ENCODE peak calls at places on chromosomes 2 and 18, in five cellular contexts. One of them, this sample, is unnamed.

GRCh38 chr2:10875126-10875525 is 36.6 kb upstream of the KCNF1 start:
- DNase-seq in K562: no peak
- DNase-seq in GM12892: no peak
- DNase-seq in SK-N-SH: no peak
- DNase-seq in GM12878: no peak
- DNase-seq in this sample: no peak

GRCh38 chr18:49728542-49728941 is 84.8 kb downstream of the ACAA2 start:
- DNase-seq in GM12878: no peak
- DNase-seq in SK-N-SH: peak; percentile 48
- DNase-seq in K562: peak; percentile 65
- DNase-seq in GM12892: peak; percentile 40
- DNase-seq in this sample: peak; percentile 36

GRCh38 chr2:71799013-71799575 is 345.7 kb downstream of the DYSF start:
- DNase-seq in SK-N-SH: no peak
- DNase-seq in GM12892: no peak
- DNase-seq in K562: no peak
- DNase-seq in GM12878: no peak
- DNase-seq in this sample: no peak

GRCh38 chr18:8667846-8668245 is 37.5 kb upstream of the MTCL1 start:
- DNase-seq in SK-N-SH: no peak
- DNase-seq in K562: no peak
- DNase-seq in GM12892: no peak
- DNase-seq in GM12878: no peak
- DNase-seq in this sample: no peak

GRCh38 chr2:19460761-19461160 is 102.3 kb upstream of the OSR1 start:
- DNase-seq in K562: no peak
- DNase-seq in SK-N-SH: no peak
- DNase-seq in GM12878: no peak
- DNase-seq in GM12892: no peak
- DNase-seq in this sample: no peak

GRCh38 chr2:44543773-44544725 is 182.3 kb downstream of the CAMKMT start:
- DNase-seq in GM12878: no peak
- DNase-seq in K562: no peak
- DNase-seq in GM12892: no peak
- DNase-seq in SK-N-SH: peak; percentile 57
- DNase-seq in this sample: no peak

GRCh38 chr2:72157871-72158771 is 10.5 kb upstream of the CYP26B1 start:
- DNase-seq in SK-N-SH: no peak
- DNase-seq in GM12878: no peak
- DNase-seq in K562: no peak
- DNase-seq in GM12892: no peak
- DNase-seq in this sample: no peak

GRCh38 chr2:172643142-172643541 is 87.3 kb downstream of the PDK1 start:
- DNase-seq in K562: peak; percentile 38
- DNase-seq in GM12878: no peak
- DNase-seq in GM12892: no peak
- DNase-seq in SK-N-SH: no peak
- DNase-seq in this sample: no peak

GRCh38 chr2:229714736-229715541 is 584 bp upstream of the DNER start:
- DNase-seq in K562: peak; percentile 50
- DNase-seq in GM12878: no peak
- DNase-seq in SK-N-SH: peak; percentile 70
- DNase-seq in GM12892: peak; percentile 36
- DNase-seq in this sample: peak; percentile 44

GRCh38 chr18:8607776-8608682 is 1.2 kb upstream of the RAB12 start:
- DNase-seq in SK-N-SH: no peak
- DNase-seq in GM12878: peak; percentile 71
- DNase-seq in K562: no peak
- DNase-seq in GM12892: no peak
- DNase-seq in this sample: no peak

GRCh38 chr2:133422946-133423345 is 145.3 kb downstream of the NCKAP5 start:
- DNase-seq in GM12878: no peak
- DNase-seq in SK-N-SH: no peak
- DNase-seq in K562: no peak
- DNase-seq in GM12892: no peak
- DNase-seq in this sample: no peak

GRCh38 chr2:70936979-70937811 is 1.5 kb downstream of the ATP6V1B1 start:
- DNase-seq in GM12878: no peak
- DNase-seq in SK-N-SH: no peak
- DNase-seq in GM12892: no peak
- DNase-seq in K562: no peak
- DNase-seq in this sample: no peak

GRCh38 chr18:73879771-73880170 is 267.9 kb downstream of the FBXO15 start:
- DNase-seq in GM12878: no peak
- DNase-seq in SK-N-SH: no peak
- DNase-seq in GM12892: no peak
- DNase-seq in K562: no peak
- DNase-seq in this sample: no peak

GRCh38 chr18:12639990-12640880 is 17.7 kb downstream of the SPIRE1 start:
- DNase-seq in K562: peak; percentile 62
- DNase-seq in SK-N-SH: no peak
- DNase-seq in GM12878: no peak
- DNase-seq in GM12892: no peak
- DNase-seq in this sample: no peak

GRCh38 chr2:108825254-108825653 is 38.7 kb downstream of the CCDC138 start:
- DNase-seq in GM12878: no peak
- DNase-seq in K562: no peak
- DNase-seq in SK-N-SH: no peak
- DNase-seq in GM12892: no peak
- DNase-seq in this sample: no peak

GRCh38 chr2:237687666-237688065 is 60.3 kb downstream of the LRRFIP1 start:
- DNase-seq in GM12878: no peak
- DNase-seq in K562: peak; percentile 45
- DNase-seq in SK-N-SH: peak; percentile 58
- DNase-seq in GM12892: peak; percentile 49
- DNase-seq in this sample: peak; percentile 49

GRCh38 chr18:8620845-8621244 is 11.6 kb downstream of the RAB12 start:
- DNase-seq in SK-N-SH: no peak
- DNase-seq in K562: no peak
- DNase-seq in GM12892: no peak
- DNase-seq in GM12878: no peak
- DNase-seq in this sample: no peak

GRCh38 chr2:187054501-187055319 is 205.7 kb upstream of the ZSWIM2 start:
- DNase-seq in GM12878: no peak
- DNase-seq in SK-N-SH: no peak
- DNase-seq in K562: peak; percentile 17
- DNase-seq in GM12892: no peak
- DNase-seq in this sample: no peak

GRCh38 chr2:70753978-70754377 is 14.0 kb downstream of the ADD2 start:
- DNase-seq in GM12878: no peak
- DNase-seq in SK-N-SH: no peak
- DNase-seq in K562: no peak
- DNase-seq in GM12892: no peak
- DNase-seq in this sample: no peak

GRCh38 chr18:13984080-13984479 is 68.7 kb upstream of the MC2R start:
- DNase-seq in K562: no peak
- DNase-seq in GM12892: no peak
- DNase-seq in SK-N-SH: no peak
- DNase-seq in GM12878: no peak
- DNase-seq in this sample: no peak

GRCh38 chr2:26298638-26299393 is 47.1 kb upstream of the SELENOI start:
- DNase-seq in SK-N-SH: no peak
- DNase-seq in K562: no peak
- DNase-seq in GM12878: peak; percentile 9
- DNase-seq in GM12892: no peak
- DNase-seq in this sample: no peak
- TF ChIP-seq POLR2AphosphoS5 in SK-N-SH: no peak
- TF ChIP-seq POLR2AphosphoS5 in K562: no peak
- TF ChIP-seq POLR2AphosphoS5 in GM12878: no peak
- TF ChIP-seq POLR2AphosphoS5 in GM12892: no peak
- TF ChIP-seq POLR2AphosphoS5 in this sample: no peak

DNA sequence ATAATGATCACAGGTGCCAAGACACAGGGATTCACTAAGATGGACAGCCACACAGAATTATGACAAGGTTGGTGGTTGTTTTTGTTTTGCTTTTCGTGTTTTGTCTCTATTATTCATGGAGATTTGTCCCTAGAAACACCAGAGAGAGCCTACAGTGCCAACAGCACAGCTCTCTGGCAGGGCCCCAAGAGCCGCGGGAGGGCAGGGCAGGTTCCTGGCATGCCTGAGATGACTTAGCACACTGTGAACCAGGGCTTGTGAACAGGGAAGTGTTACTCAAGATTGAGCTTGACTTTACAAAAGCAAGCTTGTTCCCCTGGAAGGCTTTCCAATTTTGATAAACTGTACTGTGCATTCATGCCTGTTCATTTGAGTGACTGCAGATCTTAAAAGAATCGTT is 437.4 kb upstream of the SALL3 start:
- DNase-seq in GM12892: no peak
- DNase-seq in SK-N-SH: no peak
- DNase-seq in GM12878: no peak
- DNase-seq in K562: no peak
- DNase-seq in this sample: no peak
- TF ChIP-seq TAF1 in GM12892: no peak
- TF ChIP-seq TAF1 in SK-N-SH: no peak
- TF ChIP-seq TAF1 in GM12878: no peak
- TF ChIP-seq TAF1 in K562: no peak
- TF ChIP-seq TAF1 in this sample: no peak

GRCh38 chr18:11165138-11165537 is 15.8 kb upstream of the PIEZO2 start:
- DNase-seq in GM12878: no peak
- DNase-seq in K562: no peak
- DNase-seq in SK-N-SH: no peak
- DNase-seq in GM12892: no peak
- DNase-seq in this sample: no peak
- TF ChIP-seq POLR2AphosphoS5 in GM12878: no peak
- TF ChIP-seq POLR2AphosphoS5 in K562: no peak
- TF ChIP-seq POLR2AphosphoS5 in SK-N-SH: no peak
- TF ChIP-seq POLR2AphosphoS5 in GM12892: no peak
- TF ChIP-seq POLR2AphosphoS5 in this sample: no peak

GRCh38 chr18:62795813-62796212 is 80.5 kb downstream of the PHLPP1 start:
- DNase-seq in K562: no peak
- DNase-seq in GM12892: no peak
- DNase-seq in GM12878: no peak
- DNase-seq in SK-N-SH: no peak
- DNase-seq in this sample: no peak
- TF ChIP-seq TAF1 in K562: no peak
- TF ChIP-seq TAF1 in GM12892: no peak
- TF ChIP-seq TAF1 in GM12878: no peak
- TF ChIP-seq TAF1 in SK-N-SH: no peak
- TF ChIP-seq TAF1 in this sample: no peak

DNA sequence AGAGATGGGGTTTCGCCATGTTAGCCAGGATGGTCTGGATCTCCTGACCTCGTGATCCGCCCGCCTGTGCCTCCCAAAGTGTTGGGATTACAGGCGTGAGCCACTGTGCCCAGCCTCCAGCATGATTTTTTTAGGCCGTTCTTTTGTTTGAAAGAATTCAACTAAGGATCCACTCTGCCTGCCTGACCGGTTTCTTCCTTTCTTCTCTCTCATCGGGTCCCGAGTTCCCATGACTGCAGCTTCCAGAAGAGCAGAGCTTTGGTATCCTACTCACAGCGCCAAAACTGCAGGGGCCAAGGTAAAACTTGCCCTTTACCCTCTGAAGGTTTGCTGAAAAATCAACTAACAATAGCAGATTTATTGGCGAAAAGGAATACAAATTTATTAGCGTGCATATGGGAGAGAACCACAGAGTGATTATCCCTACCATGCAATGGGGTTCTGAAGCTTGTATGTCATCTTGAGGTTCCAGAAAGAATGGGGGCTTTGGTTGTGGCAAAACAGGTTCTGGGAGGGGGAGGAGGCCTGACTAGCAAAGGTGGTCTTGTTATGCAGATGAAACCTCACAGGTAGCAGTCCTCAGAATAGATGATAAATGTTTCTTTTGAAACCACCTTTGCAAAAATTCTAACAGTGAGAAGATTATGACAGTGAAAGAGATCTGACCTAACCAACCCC is 87.0 kb upstream of the MSH6 start:
- DNase-seq in SK-N-SH: no peak
- DNase-seq in GM12892: no peak
- DNase-seq in K562: no peak
- DNase-seq in GM12878: no peak
- DNase-seq in this sample: no peak
- TF ChIP-seq POLR2AphosphoS5 in SK-N-SH: no peak
- TF ChIP-seq POLR2AphosphoS5 in GM12892: no peak
- TF ChIP-seq POLR2AphosphoS5 in K562: no peak
- TF ChIP-seq POLR2AphosphoS5 in GM12878: no peak
- TF ChIP-seq POLR2AphosphoS5 in this sample: no peak

GRCh38 chr2:145569108-145569507 is 1049.2 kb upstream of the ZEB2 start:
- DNase-seq in SK-N-SH: no peak
- DNase-seq in GM12878: no peak
- DNase-seq in K562: peak; percentile 6
- DNase-seq in GM12892: no peak
- DNase-seq in this sample: no peak
- TF ChIP-seq TAF1 in SK-N-SH: no peak
- TF ChIP-seq TAF1 in GM12878: no peak
- TF ChIP-seq TAF1 in K562: no peak
- TF ChIP-seq TAF1 in GM12892: no peak
- TF ChIP-seq TAF1 in this sample: no peak

GRCh38 chr2:43129676-43130547 is 96.5 kb downstream of the ZFP36L2 start:
- DNase-seq in SK-N-SH: peak; percentile 44
- DNase-seq in GM12878: no peak
- DNase-seq in GM12892: no peak
- DNase-seq in K562: no peak
- DNase-seq in this sample: no peak
- TF ChIP-seq POLR2AphosphoS5 in SK-N-SH: no peak
- TF ChIP-seq POLR2AphosphoS5 in GM12878: no peak
- TF ChIP-seq POLR2AphosphoS5 in GM12892: no peak
- TF ChIP-seq POLR2AphosphoS5 in K562: no peak
- TF ChIP-seq POLR2AphosphoS5 in this sample: no peak

GRCh38 chr2:128797533-128797932 is 478.9 kb upstream of the HS6ST1 start:
- DNase-seq in K562: no peak
- DNase-seq in SK-N-SH: no peak
- DNase-seq in GM12878: no peak
- DNase-seq in GM12892: no peak
- DNase-seq in this sample: no peak
- TF ChIP-seq TAF1 in K562: no peak
- TF ChIP-seq TAF1 in SK-N-SH: no peak
- TF ChIP-seq TAF1 in GM12878: no peak
- TF ChIP-seq TAF1 in GM12892: no peak
- TF ChIP-seq TAF1 in this sample: no peak